ENCODE peak calls at places on chromosomes 1 and 21, in four cellular contexts. A is HepG2, I is H1, B is GM12878. Y is an unnamed sample.

GRCh38 chr1:181113061-181113695 is 24.7 kb downstream of the IER5 start:
- DNase-seq in A (peak), I (no peak), B (no peak), Y (no peak)

GRCh38 chr1:207825719-207826556 is 74.1 kb downstream of the CD46 start:
- DNase-seq in A (peak), I (no peak), B (peak), Y (no peak)

GRCh38 chr1:174397261-174397660 is 50.5 kb upstream of the GPR52 start:
- DNase-seq in A (no peak), I (no peak), B (no peak), Y (no peak)

GRCh38 chr1:160376525-160377131 is 9.8 kb downstream of the NHLH1 start:
- DNase-seq in A (peak), I (no peak), B (peak), Y (peak)

GRCh38 chr21:38478782-38479181 is 19.5 kb downstream of the ERG start:
- DNase-seq in A (no peak), I (no peak), B (no peak), Y (no peak)

GRCh38 chr1:160115545-160116276 is at the start of gene ATP1A2:
- DNase-seq in A (no peak), I (no peak), B (no peak), Y (no peak)

GRCh38 chr1:27568247-27569087 is 35.5 kb downstream of the AHDC1 start:
- DNase-seq in A (peak), I (peak), B (peak), Y (peak)

GRCh38 chr1:173475564-173476196 is 1.5 kb upstream of the PRDX6 start:
- DNase-seq in A (peak), I (no peak), B (no peak), Y (peak)

GRCh38 chr1:207830788-207831187 is 78.9 kb downstream of the CD46 start:
- DNase-seq in A (no peak), I (no peak), B (no peak), Y (no peak)

GRCh38 chr1:210363119-210363518 is 34.4 kb downstream of the HHAT start:
- DNase-seq in A (no peak), I (no peak), B (no peak), Y (no peak)

GRCh38 chr1:52007228-52008073 is 17.0 kb upstream of the RAB3B start:
- DNase-seq in A (no peak), I (no peak), B (no peak), Y (no peak)

GRCh38 chr1:195733408-195733807 is 874.8 kb downstream of the KCNT2 start:
- DNase-seq in A (no peak), I (no peak), B (no peak), Y (no peak)

GRCh38 chr1:216388558-216388957 is 34.7 kb downstream of the USH2A start:
- DNase-seq in A (no peak), I (peak), B (no peak), Y (no peak)

GRCh38 chr1:155983191-155984023 is 5.1 kb upstream of the ARHGEF2 start:
- DNase-seq in A (peak), I (no peak), B (no peak), Y (no peak)
- TF ChIP-seq SP1 in A (no peak), I (no peak), B (no peak), Y (no peak)

GRCh38 chr1:29213055-29213454 is 17.7 kb downstream of the MECR start:
- DNase-seq in A (no peak), I (no peak), B (no peak), Y (no peak)

GRCh38 chr1:29208462-29208861 is 22.3 kb downstream of the MECR start:
- DNase-seq in A (peak), I (no peak), B (no peak), Y (no peak)

GRCh38 chr1:29209173-29209572 is 21.6 kb downstream of the MECR start:
- DNase-seq in A (no peak), I (no peak), B (no peak), Y (no peak)

GRCh38 chr1:29210278-29211085 is 20.3 kb downstream of the MECR start:
- DNase-seq in A (no peak), I (no peak), B (peak), Y (no peak)

GRCh38 chr1:29211086-29212030 is 19.4 kb downstream of the MECR start:
- DNase-seq in A (no peak), I (no peak), B (no peak), Y (no peak)
- TF ChIP-seq SUZ12 in A (no peak), I (no peak), B (no peak), Y (no peak)

GRCh38 chr1:201982082-201982922 is at the start of gene RNPEP:
- DNase-seq in A (peak), I (no peak), B (no peak), Y (peak)
- TF ChIP-seq SP1 in A (no peak), I (no peak), B (no peak), Y (no peak)

GRCh38 chr1:179017383-179018326 is 8.0 kb upstream of the FAM20B start:
- DNase-seq in A (peak), I (no peak), B (no peak), Y (no peak)

GRCh38 chr1:179015396-179015795 is 10.3 kb upstream of the FAM20B start:
- DNase-seq in A (no peak), I (no peak), B (no peak), Y (no peak)

GRCh38 chr1:179014123-179014522 is 11.6 kb upstream of the FAM20B start:
- DNase-seq in A (no peak), I (no peak), B (no peak), Y (no peak)

GRCh38 chr1:179012033-179012432 is 13.7 kb upstream of the FAM20B start:
- DNase-seq in A (no peak), I (no peak), B (no peak), Y (no peak)

GRCh38 chr1:179016694-179017382 is 8.9 kb upstream of the FAM20B start:
- DNase-seq in A (peak), I (no peak), B (no peak), Y (peak)
- TF ChIP-seq SUZ12 in A (no peak), I (no peak), B (no peak), Y (no peak)

GRCh38 chr1:107532318-107532717 is 391.5 kb downstream of the NTNG1 start:
- DNase-seq in A (peak), I (no peak), B (no peak), Y (no peak)

GRCh38 chr1:107531065-107531908 is 390.4 kb downstream of the NTNG1 start:
- DNase-seq in A (no peak), I (no peak), B (no peak), Y (no peak)

GRCh38 chr1:107530543-107530942 is 389.7 kb downstream of the NTNG1 start:
- DNase-seq in A (no peak), I (no peak), B (no peak), Y (no peak)

GRCh38 chr1:107526524-107527198 is 385.8 kb downstream of the NTNG1 start:
- DNase-seq in A (peak), I (no peak), B (no peak), Y (no peak)

DNA sequence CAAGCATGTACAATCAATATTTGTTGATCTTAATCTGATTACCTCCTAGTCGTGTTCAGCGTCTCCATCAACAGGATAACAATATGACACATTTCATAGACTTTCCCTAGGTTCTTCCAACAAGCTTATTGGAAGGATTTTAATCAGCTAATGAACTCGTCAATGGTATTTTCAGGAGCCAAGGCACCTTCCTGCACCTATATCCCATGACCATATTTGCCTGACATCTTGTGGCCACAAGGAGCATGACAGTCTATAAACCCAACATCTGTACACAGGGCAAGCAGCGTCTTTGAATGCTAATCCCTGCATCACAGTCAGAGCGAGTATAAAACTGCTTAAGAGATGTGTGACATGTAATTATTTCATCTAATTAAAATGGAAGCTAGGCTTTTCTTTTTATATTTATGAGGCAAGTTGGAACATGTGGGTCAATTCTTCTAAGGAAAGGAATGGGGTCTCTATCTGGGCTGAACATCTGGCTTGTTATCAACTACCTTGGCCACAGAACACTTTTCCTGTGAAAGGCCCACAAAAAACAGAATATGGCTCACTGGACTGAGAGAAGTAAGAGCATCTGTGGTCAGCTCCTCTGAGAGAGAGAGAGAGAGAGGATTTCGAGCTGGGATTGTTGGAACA is 388.8 kb downstream of the NTNG1 start:
- DNase-seq in A (peak), I (no peak), B (peak), Y (peak)
- TF ChIP-seq SP1 in A (no peak), I (no peak), B (no peak), Y (no peak)

GRCh38 chr21:37263827-37264226 is 3.3 kb downstream of the VPS26C start:
- DNase-seq in A (no peak), I (no peak), B (no peak), Y (no peak)
- TF ChIP-seq SUZ12 in A (no peak), I (no peak), B (no peak), Y (no peak)